ENCODE peak calls at places on chromosomes 12 and 14, in six cellular contexts. R is H1, N is K562, A is HCT116, U is HepG2, Z is endothelial cell of umbilical vein. Q is an unnamed sample.

GRCh38 chr12:106132175-106133135 is 6.3 kb downstream of the NUAK1 start:
- DNase-seq in R (no peak), U (no peak), N (no peak), Z (no peak), A (no peak), Q (no peak)

GRCh38 chr14:77031680-77032482 is 3.4 kb upstream of the IRF2BPL start:
- DNase-seq in R (no peak), Z (peak), A (no peak), U (no peak), N (no peak), Q (no peak)

GRCh38 chr12:52582971-52583456 is 9.4 kb upstream of the KRT74 start:
- DNase-seq in Z (peak), N (peak), R (peak), U (peak), A (peak), Q (no peak)

GRCh38 chr14:51119411-51120051 is 24.6 kb upstream of the TRIM9 start:
- DNase-seq in R (no peak), N (no peak), Z (no peak), U (no peak), A (no peak), Q (no peak)

GRCh38 chr14:57526942-57527341 is 33.3 kb upstream of the CCDC198 start:
- DNase-seq in A (no peak), U (peak), Z (no peak), R (peak), N (no peak), Q (no peak)

GRCh38 chr14:56331815-56332214 is 213.6 kb downstream of the PELI2 start:
- DNase-seq in N (no peak), A (no peak), U (no peak), Z (no peak), R (no peak), Q (no peak)

GRCh38 chr12:45337835-45338234 is 121.9 kb downstream of the ANO6 start:
- DNase-seq in U (no peak), Z (no peak), A (no peak), N (no peak), R (no peak), Q (no peak)

GRCh38 chr12:68639396-68639767 is 28.7 kb downstream of the RAP1B start:
- DNase-seq in R (no peak), A (no peak), Z (no peak), N (no peak), U (no peak), Q (no peak)

GRCh38 chr14:73173092-73173735 is 36.9 kb downstream of the PSEN1 start:
- DNase-seq in Z (peak), N (no peak), R (no peak), A (peak), U (peak), Q (no peak)

GRCh38 chr14:85118274-85118673 is 411.7 kb upstream of the FLRT2 start:
- DNase-seq in A (no peak), U (no peak), N (no peak), Z (no peak), R (no peak), Q (no peak)

GRCh38 chr12:5623411-5623810 is 191.5 kb downstream of the NTF3 start:
- DNase-seq in A (no peak), R (no peak), U (no peak), Z (no peak), N (no peak), Q (no peak)

GRCh38 chr14:81303258-81303935 is 82.6 kb upstream of the GTF2A1 start:
- DNase-seq in U (peak), A (peak), Z (no peak), R (no peak), N (peak), Q (peak)

GRCh38 chr12:117662220-117662619 is 300.8 kb upstream of the NOS1 start:
- DNase-seq in Z (no peak), U (no peak), A (no peak), R (no peak), N (no peak), Q (no peak)

GRCh38 chr12:114976959-114977358 is 293.0 kb upstream of the TBX3 start:
- DNase-seq in N (no peak), Z (no peak), A (no peak), U (peak), R (no peak), Q (no peak)

GRCh38 chr12:56299308-56299852 is 750 bp downstream of the CS start:
- DNase-seq in Z (no peak), R (no peak), U (no peak), A (no peak), N (peak), Q (no peak)

GRCh38 chr12:1879633-1880032 is 38.8 kb downstream of the CACNA2D4 start:
- DNase-seq in A (no peak), Z (no peak), N (no peak), R (no peak), U (no peak), Q (no peak)

GRCh38 chr12:22738945-22739344 is 114.0 kb downstream of the ETNK1 start:
- DNase-seq in N (no peak), U (no peak), A (no peak), R (no peak), Z (no peak), Q (no peak)

GRCh38 chr14:92726135-92726932 is 22.1 kb downstream of the LGMN start:
- DNase-seq in U (no peak), R (no peak), A (peak), Z (peak), N (peak), Q (no peak)

GRCh38 chr14:101932668-101933067 is 31.7 kb upstream of the DYNC1H1 start:
- DNase-seq in R (no peak), U (peak), A (no peak), Z (no peak), N (no peak), Q (no peak)

GRCh38 chr14:28077005-28077404 is 689.6 kb upstream of the FOXG1 start:
- DNase-seq in R (no peak), U (no peak), A (no peak), Z (no peak), N (no peak), Q (no peak)

GRCh38 chr12:75550401-75550851 is 39.0 kb upstream of the KRR1 start:
- DNase-seq in N (no peak), A (no peak), R (no peak), Z (peak), U (no peak), Q (no peak)

GRCh38 chr12:60539592-60539991 is 943.8 kb downstream of the SLC16A7 start:
- DNase-seq in N (no peak), R (no peak), A (no peak), U (no peak), Z (no peak), Q (no peak)

GRCh38 chr12:57521475-57522018 is 1.1 kb upstream of the MBD6 start:
- DNase-seq in R (no peak), Z (no peak), N (no peak), U (peak), A (no peak), Q (no peak)

GRCh38 chr12:57523706-57524614 is 1.3 kb downstream of the MBD6 start:
- DNase-seq in R (no peak), Z (no peak), N (no peak), U (no peak), A (no peak), Q (no peak)

GRCh38 chr12:57522019-57522886 is at the start of gene MBD6:
- DNase-seq in R (no peak), U (peak), Z (peak), N (no peak), A (peak), Q (peak)

GRCh38 chr12:57524814-57525614 is 2.4 kb downstream of the MBD6 start:
- DNase-seq in R (no peak), U (no peak), Z (no peak), A (no peak), N (peak), Q (no peak)

GRCh38 chr12:57522887-57523705 is 472 bp downstream of the MBD6 start:
- DNase-seq in A (no peak), N (peak), Z (peak), U (no peak), R (no peak), Q (no peak)
- TF ChIP-seq POLR2A in A (no peak), N (peak), Z (no peak), U (no peak), R (no peak), Q (peak)

GRCh38 chr14:100144645-100144995 is 14.8 kb downstream of the DEGS2 start:
- DNase-seq in A (no peak), N (no peak), U (peak), Z (no peak), R (no peak), Q (no peak)
- H3K9ac ChIP-seq in A (no peak), N (peak), U (peak), Z (no peak), R (no peak), Q (no peak)

DNA sequence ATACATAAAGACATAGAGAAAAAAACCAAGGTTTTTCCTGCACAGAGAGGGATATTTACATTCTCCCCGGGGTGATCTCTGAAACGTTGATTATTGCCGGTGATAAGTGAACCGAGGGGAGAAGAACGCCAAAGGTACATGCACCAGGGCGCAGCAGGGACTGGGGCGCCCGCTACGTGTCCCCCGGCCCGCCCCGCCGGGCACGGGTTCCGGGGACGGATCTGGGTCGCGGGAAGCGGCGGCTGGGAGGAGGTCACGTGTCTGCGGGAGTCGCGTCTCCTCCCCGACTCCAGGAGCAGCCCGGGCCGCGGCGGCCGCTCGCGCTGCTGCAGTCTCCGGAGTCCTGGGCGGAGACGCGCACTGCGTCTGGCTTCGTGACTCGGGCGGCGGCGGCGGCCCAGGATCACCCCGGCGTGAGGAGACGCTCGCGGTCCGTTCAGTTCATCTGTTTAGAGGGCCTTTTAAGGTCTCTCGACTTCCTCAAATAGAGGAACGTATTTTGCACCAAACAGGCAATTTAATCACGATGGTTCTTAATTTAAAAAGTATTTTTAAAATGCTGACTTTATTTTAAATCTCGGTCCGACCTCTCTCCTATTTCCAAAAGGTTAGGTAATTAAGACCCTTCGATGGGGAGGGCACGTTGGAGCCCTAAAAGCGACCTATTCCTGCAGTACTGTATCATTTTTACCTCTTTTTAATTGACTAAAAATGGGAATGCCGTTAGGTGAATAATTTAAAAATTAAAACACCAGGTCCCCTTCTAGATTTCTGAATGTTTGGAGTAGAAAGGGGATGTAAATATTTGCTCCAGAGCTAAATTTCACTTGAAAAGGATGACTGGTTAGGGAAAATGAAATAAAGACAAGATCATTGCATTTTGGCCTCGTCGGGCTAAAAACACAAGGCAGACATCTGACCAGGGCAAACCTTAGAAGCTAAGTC is 1.8 kb upstream of the BHLHE41 start:
- DNase-seq in Z (peak), A (no peak), N (peak), U (peak), R (no peak), Q (no peak)
- TF ChIP-seq EZH2 in Z (peak), A (no peak), N (peak), U (no peak), R (peak), Q (peak)

GRCh38 chr14:75281691-75282000 is 3.0 kb downstream of the FOS start:
- DNase-seq in U (no peak), Z (no peak), R (no peak), N (no peak), A (no peak), Q (no peak)

GRCh38 chr14:75279739-75280447 is 1.3 kb downstream of the FOS start:
- DNase-seq in Z (no peak), R (no peak), U (no peak), A (no peak), N (no peak), Q (no peak)

GRCh38 chr14:75280448-75280830 is 1.8 kb downstream of the FOS start:
- DNase-seq in Z (no peak), A (no peak), R (no peak), U (no peak), N (no peak), Q (no peak)

GRCh38 chr14:75282166-75282547 is 3.5 kb downstream of the FOS start:
- DNase-seq in U (no peak), N (no peak), Z (no peak), R (no peak), A (no peak), Q (no peak)

GRCh38 chr14:75280831-75281690 is 2.4 kb downstream of the FOS start:
- DNase-seq in U (no peak), N (no peak), A (no peak), R (no peak), Z (no peak), Q (no peak)
- TF ChIP-seq POLR2A in U (peak), N (no peak), A (no peak), R (peak), Z (no peak), Q (no peak)

DNA sequence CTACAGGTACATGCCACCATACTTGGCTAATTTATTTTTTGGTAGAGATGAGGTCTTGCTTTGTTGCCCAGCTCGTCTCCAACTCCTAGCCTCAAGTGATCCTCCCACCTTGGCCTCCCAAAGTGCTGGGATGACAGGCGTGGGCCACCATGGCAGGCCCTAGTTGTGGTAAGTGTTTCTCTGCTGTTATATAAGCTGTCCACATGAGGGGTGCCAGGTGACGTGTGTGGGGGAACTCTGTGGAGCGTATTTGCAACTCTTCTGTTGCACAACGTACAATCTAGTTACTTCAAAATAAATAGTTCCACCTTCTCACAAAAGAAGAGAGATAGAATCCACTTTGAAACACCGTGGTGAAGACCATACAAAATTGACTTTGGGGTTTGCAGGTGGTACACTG is 125.1 kb downstream of the NCOR2 start:
- DNase-seq in Z (no peak), N (no peak), A (no peak), U (no peak), R (no peak), Q (no peak)
- H3K9ac ChIP-seq in Z (peak), N (no peak), A (no peak), U (no peak), R (no peak), Q (no peak)

GRCh38 chr12:79934309-79935020 is 432 bp downstream of the PPP1R12A start:
- DNase-seq in N (peak), A (no peak), U (peak), R (peak), Z (no peak), Q (no peak)
- TF ChIP-seq EZH2 in N (no peak), A (no peak), U (no peak), R (no peak), Z (no peak), Q (no peak)

DNA sequence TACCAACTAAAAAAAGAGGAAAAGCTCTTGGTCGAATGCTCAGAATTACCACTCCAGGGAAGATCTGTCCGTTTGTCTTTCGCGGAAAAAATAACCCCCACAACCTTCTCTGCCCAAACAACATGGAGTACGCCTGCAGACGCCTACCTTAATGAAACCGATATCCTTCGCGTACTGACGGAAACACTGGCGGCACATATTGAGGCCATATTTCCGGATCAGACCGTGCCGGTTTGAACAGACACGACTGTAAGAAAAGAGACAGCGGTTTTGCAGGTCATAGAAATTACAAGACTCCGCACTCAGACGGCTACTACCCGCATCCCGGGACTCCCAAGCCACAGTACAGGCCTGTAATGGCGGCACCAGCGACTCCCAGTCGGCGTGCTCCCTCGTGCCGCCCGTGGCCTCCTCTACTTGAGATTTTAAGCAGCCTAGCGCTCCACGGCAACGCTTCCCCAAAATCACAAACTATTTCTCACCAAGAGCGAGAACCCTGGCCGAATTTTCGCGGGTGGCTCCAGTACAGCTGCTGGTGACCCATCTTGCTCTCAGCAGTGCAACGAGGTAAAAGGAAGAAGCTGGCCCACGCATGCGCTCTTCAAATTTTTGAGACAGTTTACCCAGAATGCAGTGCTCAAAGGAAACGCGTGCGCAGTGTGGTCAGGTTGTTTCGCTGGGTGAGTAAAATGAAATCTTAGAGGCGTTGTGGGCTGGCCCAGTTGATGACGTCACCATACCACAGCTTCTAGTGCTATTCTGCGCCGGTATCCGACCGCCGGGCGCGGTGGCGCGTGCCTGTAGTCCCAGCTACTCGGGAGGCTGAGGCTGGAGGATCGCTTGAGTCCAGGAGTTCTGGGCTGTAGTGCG is at the start of gene RPS29:
- DNase-seq in U (peak), A (peak), N (peak), Z (peak), R (peak), Q (peak)
- TF ChIP-seq POLR2A in U (peak), A (peak), N (peak), Z (peak), R (peak), Q (peak)

DNA sequence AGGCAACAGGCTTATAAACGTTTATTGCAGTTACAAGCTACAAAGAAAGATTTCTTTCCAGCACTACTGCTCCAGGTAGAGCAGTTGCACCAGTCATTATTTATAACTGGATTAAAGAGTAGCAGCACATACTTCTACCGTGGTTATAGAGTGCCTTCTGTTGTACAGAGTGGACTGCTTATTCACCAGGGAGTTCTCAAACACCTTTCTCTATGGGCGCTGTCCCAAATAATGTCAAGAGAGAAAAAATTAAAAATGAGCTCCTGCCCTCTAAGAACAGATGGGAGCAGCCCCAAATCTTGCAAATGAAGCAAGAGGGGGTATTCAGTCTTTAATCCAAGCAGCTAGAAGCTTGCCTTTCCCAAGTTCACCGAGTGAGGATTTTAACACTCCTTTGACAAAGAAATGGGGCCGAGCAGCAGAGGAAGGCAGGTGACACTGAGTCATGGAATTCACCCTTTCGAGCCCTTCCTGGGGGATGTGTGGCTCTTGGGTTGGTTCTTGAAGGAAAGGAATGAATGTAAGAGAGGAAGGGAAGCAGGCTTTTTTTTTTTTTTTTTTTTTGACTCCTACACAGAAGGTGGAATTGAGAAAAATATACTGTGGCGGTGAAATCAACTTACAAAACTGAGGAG is 181.2 kb downstream of the PRKCH start:
- DNase-seq in U (no peak), Z (peak), A (no peak), R (peak), N (no peak), Q (no peak)
- H3K9ac ChIP-seq in U (no peak), Z (no peak), A (no peak), R (no peak), N (no peak), Q (peak)

GRCh38 chr12:31324116-31324844 is 1.7 kb downstream of the SINHCAF start:
- DNase-seq in Z (peak), U (peak), A (peak), N (peak), R (no peak), Q (no peak)
- TF ChIP-seq EZH2 in Z (no peak), U (no peak), A (no peak), N (no peak), R (no peak), Q (no peak)

DNA sequence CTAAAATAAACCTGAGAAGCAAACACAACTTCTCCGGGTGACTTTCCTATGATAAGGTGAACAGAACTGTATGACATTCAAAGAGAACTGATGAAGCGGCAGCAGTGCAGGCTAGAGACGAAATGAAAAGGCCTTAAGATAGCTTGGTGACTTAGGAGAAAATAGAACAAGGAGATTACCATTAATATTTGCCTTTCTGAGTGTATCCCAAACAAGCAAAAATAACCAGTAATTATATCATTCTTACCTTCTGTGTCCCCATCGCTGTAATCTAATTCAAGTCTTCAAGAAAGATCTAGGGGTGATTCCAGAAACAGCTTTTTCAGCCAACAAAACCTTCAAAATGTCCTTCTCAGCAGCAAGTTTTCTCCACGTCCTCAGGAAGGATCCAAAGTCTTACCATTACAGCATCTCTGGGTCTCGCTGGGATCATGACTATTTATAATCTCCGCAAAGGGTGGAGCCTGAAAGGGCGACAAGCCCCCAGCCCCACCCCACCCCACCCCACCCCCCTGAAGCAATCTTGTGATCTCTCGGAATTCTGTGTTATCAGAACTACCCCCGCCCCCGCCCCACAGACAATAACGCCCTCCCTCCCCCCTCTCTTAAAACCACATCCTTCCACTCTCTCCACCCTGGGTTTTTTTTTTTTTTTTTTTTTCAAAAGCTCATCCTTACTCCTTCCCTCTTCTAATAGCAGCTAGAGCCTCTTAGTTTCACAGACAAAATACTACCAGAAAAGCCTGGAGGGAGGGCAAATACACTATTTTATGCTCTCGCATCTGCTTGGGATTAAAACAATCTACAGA is at the start of gene SLC2A3:
- DNase-seq in A (no peak), Z (peak), R (peak), U (peak), N (peak), Q (peak)
- TF ChIP-seq POLR2A in A (no peak), Z (peak), R (peak), U (peak), N (peak), Q (peak)

Q was measured in GM12878.